ENCODE peak calls at places on chromosome 4, in five cellular contexts. J is upper lobe of left lung, C is endodermal cell, I is neural progenitor cell, H is sigmoid colon. A is an unnamed sample.

GRCh38 chr4:101667348-101667747 is 123.2 kb upstream of the BANK1 start:
- DNase-seq in C (no peak), I (no peak), H (no peak), J (no peak), A (no peak)

GRCh38 chr4:113288257-113288656 is 238.8 kb downstream of the ANK2 start:
- DNase-seq in C (no peak), I (no peak), H (no peak), J (no peak), A (no peak)

GRCh38 chr4:3852751-3853150 is 86.6 kb downstream of the ADRA2C start:
- DNase-seq in I (no peak), C (no peak), H (no peak), J (no peak), A (no peak)

GRCh38 chr4:95151255-95151654 is 393.5 kb downstream of the BMPR1B start:
- DNase-seq in H (no peak), I (no peak), C (no peak), J (no peak), A (no peak)

GRCh38 chr4:154973636-154974035 is 192.6 kb downstream of the RBM46 start:
- DNase-seq in I (no peak), J (no peak), C (no peak), H (no peak), A (no peak)

GRCh38 chr4:22515888-22516541 is at the start of gene ADGRA3:
- DNase-seq in J (peak; percentile 95), H (peak; percentile 88), C (peak; percentile 92), I (peak; percentile 91), A (peak; percentile 56)

GRCh38 chr4:187415227-187415626 is 580.3 kb upstream of the ZFP42 start:
- DNase-seq in J (no peak), C (no peak), I (no peak), H (no peak), A (no peak)

GRCh38 chr4:106092361-106093040 is 197.2 kb downstream of the NPNT start:
- DNase-seq in C (no peak), J (peak; percentile 58), H (no peak), I (no peak), A (no peak)

GRCh38 chr4:163755013-163755412 is 260.5 kb downstream of the TMA16 start:
- DNase-seq in I (peak; percentile 5), H (no peak), J (no peak), C (no peak), A (peak; percentile 21)

GRCh38 chr4:80231180-80231579 is 33.9 kb downstream of the PRDM8 start:
- DNase-seq in J (no peak), H (no peak), I (no peak), C (no peak), A (peak; percentile 83)

GRCh38 chr4:1766336-1767057 is 26.6 kb upstream of the FGFR3 start:
- DNase-seq in J (no peak), C (peak; percentile 88), H (no peak), I (peak; percentile 74), A (no peak)

GRCh38 chr4:183599690-183600089 is 59.3 kb downstream of the RWDD4 start:
- DNase-seq in J (no peak), I (no peak), H (no peak), C (no peak), A (no peak)

GRCh38 chr4:156889616-156890594 is 81.7 kb downstream of the PDGFC start:
- DNase-seq in H (peak; percentile 74), C (no peak), J (no peak), I (no peak), A (no peak)

GRCh38 chr4:48331577-48332340 is 9.6 kb upstream of the SLAIN2 start:
- DNase-seq in I (no peak), C (no peak), H (no peak), J (no peak), A (peak; percentile 88)

GRCh38 chr4:6446538-6447451 is 25.6 kb downstream of the PPP2R2C start:
- DNase-seq in I (peak; percentile 51), C (no peak), J (no peak), H (no peak), A (no peak)

GRCh38 chr4:33715996-33716395 is 2528.3 kb downstream of the ARAP2 start:
- DNase-seq in C (no peak), J (no peak), H (no peak), I (no peak), A (peak; percentile 96)

GRCh38 chr4:20490734-20491133 is 209.5 kb upstream of the PACRGL start:
- DNase-seq in J (no peak), I (no peak), C (peak; percentile 48), H (no peak), A (no peak)

GRCh38 chr4:13765535-13765934 is 138.0 kb upstream of the BOD1L1 start:
- DNase-seq in J (no peak), I (no peak), C (no peak), H (no peak), A (no peak)

GRCh38 chr4:92182736-92183407 is 120.9 kb upstream of the GRID2 start:
- DNase-seq in J (peak; percentile 26), I (no peak), H (peak; percentile 55), C (peak; percentile 45), A (no peak)

GRCh38 chr4:791866-792630 is 33.9 kb downstream of the CPLX1 start:
- DNase-seq in H (no peak), C (peak; percentile 89), I (no peak), J (peak; percentile 91), A (no peak)

GRCh38 chr4:55321707-55322264 is 24.3 kb upstream of the SRD5A3 start:
- DNase-seq in I (peak; percentile 93), H (peak; percentile 76), C (peak; percentile 94), J (no peak), A (peak; percentile 57)

GRCh38 chr4:37392540-37393255 is 148.2 kb downstream of the NWD2 start:
- DNase-seq in J (no peak), C (no peak), H (peak; percentile 70), I (peak; percentile 5), A (no peak)

GRCh38 chr4:69977582-69977981 is 12.1 kb upstream of the CSN2 start:
- DNase-seq in J (no peak), C (no peak), I (no peak), H (no peak), A (no peak)

GRCh38 chr4:8046925-8047541 is 107.4 kb upstream of the AFAP1 start:
- DNase-seq in I (no peak), J (peak; percentile 77), C (no peak), H (no peak), A (no peak)

GRCh38 chr4:106587558-106587957 is 219.0 kb upstream of the GIMD1 start:
- DNase-seq in C (no peak), J (no peak), H (no peak), I (no peak), A (peak; percentile 72)

GRCh38 chr4:189062047-189062820 is 878.4 kb upstream of the FRG1 start:
- DNase-seq in C (peak; percentile 58), H (no peak), J (no peak), I (no peak), A (no peak)

GRCh38 chr4:165184220-165184619 is 23.1 kb upstream of the KLHL2 start:
- DNase-seq in C (no peak), J (no peak), H (no peak), I (no peak), A (no peak)

GRCh38 chr4:8192748-8193738 is 6.0 kb upstream of the SH3TC1 start:
- DNase-seq in C (no peak), H (no peak), I (no peak), J (no peak), A (no peak)

GRCh38 chr4:26083987-26084386 is 170.0 kb downstream of the SMIM20 start:
- DNase-seq in J (no peak), H (peak; percentile 78), C (no peak), I (no peak), A (peak; percentile 91)

GRCh38 chr4:113882668-113883067 is 96.8 kb downstream of the ARSJ start:
- DNase-seq in I (no peak), C (no peak), H (no peak), J (no peak), A (no peak)

GRCh38 chr4:180152831-180153230 is 2090.4 kb upstream of the TENM3 start:
- DNase-seq in I (no peak), J (no peak), C (no peak), H (no peak), A (no peak)

GRCh38 chr4:152094851-152095700 is 334.3 kb upstream of the GATB start:
- DNase-seq in C (no peak), H (no peak), I (no peak), J (no peak), A (peak; percentile 42)

GRCh38 chr4:151690164-151690856 is 70.5 kb downstream of the GATB start:
- DNase-seq in J (no peak), I (peak; percentile 37), H (no peak), C (no peak), A (no peak)

GRCh38 chr4:56435748-56436442 is at the start of gene PAICS:
- DNase-seq in H (peak; percentile 95), C (peak; percentile 98), J (peak; percentile 99), I (peak; percentile 98), A (peak; percentile 93)

GRCh38 chr4:56434599-56435000 is 815 bp downstream of the PPAT start:
- DNase-seq in H (no peak), I (peak; percentile 76), C (no peak), J (no peak), A (peak; percentile 37)

GRCh38 chr4:56430203-56430602 is 5.2 kb downstream of the PPAT start:
- DNase-seq in I (no peak), C (no peak), H (no peak), J (no peak), A (no peak)

GRCh38 chr4:56433280-56433679 is 2.1 kb downstream of the PPAT start:
- DNase-seq in I (no peak), J (no peak), H (no peak), C (no peak), A (no peak)

GRCh38 chr4:56435001-56435747 is at the start of gene PPAT:
- DNase-seq in I (peak; percentile 99), C (peak; percentile 99), J (peak; percentile 100), H (peak; percentile 99), A (peak; percentile 95)
- TF ChIP-seq CTCF in I (peak; percentile 37), C (peak; percentile 47), J (peak; percentile 70), H (peak; percentile 35), A (peak; percentile 39)

DNA sequence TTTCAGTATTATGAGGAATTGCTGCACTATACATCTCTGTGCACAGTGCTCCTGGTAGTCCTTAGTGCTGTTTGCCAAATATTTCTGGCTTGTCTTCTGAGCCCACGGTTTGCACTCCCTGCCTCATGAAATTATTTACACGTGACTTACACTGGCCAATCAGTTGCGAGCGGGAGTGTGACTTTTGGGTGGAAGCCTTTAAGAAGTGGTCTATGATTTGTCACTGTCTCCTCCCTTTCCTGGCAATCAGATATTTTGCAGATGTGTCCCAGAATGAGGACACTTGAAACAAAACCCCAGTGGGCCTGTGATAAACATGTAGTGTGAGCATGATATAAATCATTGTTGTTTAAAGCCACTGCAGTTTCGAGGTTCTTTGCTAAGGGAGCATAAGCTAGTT is 11.8 kb downstream of the BST1 start:
- DNase-seq in I (no peak), J (no peak), H (no peak), C (no peak), A (no peak)
- H3K27ac ChIP-seq in I (no peak overlapping the region), J (no peak overlapping the region), H (peak overlapping the region; percentile 7), C (no peak overlapping the region), A (no peak overlapping the region)

GRCh38 chr4:56552273-56552672 is 46.7 kb downstream of the ARL9 start:
- DNase-seq in J (no peak), H (no peak), C (no peak), I (no peak), A (no peak)
- H3K4me1 ChIP-seq in J (no peaks in the 10 kb centered on the region), H (no peaks in the 10 kb centered on the region), C (no peaks in the 10 kb centered on the region), I (no peaks in the 10 kb centered on the region), A (no peaks in the 10 kb centered on the region)

GRCh38 chr4:122167369-122167768 is 15.2 kb downstream of the BLTP1 start:
- DNase-seq in J (no peak), C (peak; percentile 56), H (no peak), I (peak; percentile 5), A (no peak)

GRCh38 chr4:122172266-122172665 is 20.1 kb downstream of the BLTP1 start:
- DNase-seq in J (no peak), C (no peak), I (no peak), H (no peak), A (no peak)

GRCh38 chr4:122170775-122171174 is 18.6 kb downstream of the BLTP1 start:
- DNase-seq in J (no peak), H (no peak), C (no peak), I (no peak), A (no peak)
- TF ChIP-seq CTCF in J (no peak), H (no peak), C (no peak), I (no peak), A (no peak)